ENCODE peak calls at places on chromosomes 2 and 18, in seven cellular contexts. I is IMR-90, V is H9, K is neuronal stem cell, N is H1, O is mesendoderm, F is trophoblast cell. P is an unnamed sample.
A peak's percentile ranks its signal among the peaks of the same experiment; 100 is the strongest.

GRCh38 chr2:23286765-23287155 is 98.2 kb upstream of the KLHL29 start:
- DNase-seq in F (peak; percentile 65), K (no peak), I (peak; percentile 66), N (no peak), V (no peak), O (peak; percentile 51), P (peak; percentile 65)

GRCh38 chr2:160220001-160220400 is 19.9 kb upstream of the ITGB6 start:
- DNase-seq in I (no peak), F (no peak), O (no peak), N (no peak), K (no peak), V (no peak), P (no peak)

GRCh38 chr2:46748121-46748520 is 167.5 kb downstream of the MCFD2 start:
- DNase-seq in N (no peak), O (no peak), V (no peak), K (no peak), I (peak; percentile 47), F (no peak), P (peak; percentile 33)

GRCh38 chr2:207632575-207633492 is 7.6 kb upstream of the METTL21A start:
- DNase-seq in N (no peak), F (peak; percentile 98), O (peak; percentile 49), I (peak; percentile 58), K (no peak), V (no peak), P (peak; percentile 70)

GRCh38 chr2:200406379-200406778 is 99.9 kb downstream of the SPATS2L start:
- DNase-seq in O (no peak), I (peak; percentile 24), F (no peak), K (no peak), V (no peak), N (no peak), P (peak; percentile 56)

GRCh38 chr2:171531291-171531690 is 9.0 kb downstream of the CYBRD1 start:
- DNase-seq in O (no peak), K (no peak), F (no peak), I (peak; percentile 87), V (no peak), N (no peak), P (peak; percentile 70)

GRCh38 chr2:162153608-162154224 is 1.7 kb upstream of the GCG start:
- DNase-seq in V (peak; percentile 63), I (peak; percentile 49), N (peak; percentile 72), O (peak; percentile 69), K (peak; percentile 61), F (peak; percentile 84), P (peak; percentile 69)

GRCh38 chr2:236171213-236172201 is 3.3 kb upstream of the GBX2 start:
- DNase-seq in V (peak; percentile 56), I (no peak), N (peak; percentile 61), O (peak; percentile 73), K (peak; percentile 45), F (no peak), P (peak; percentile 16)

GRCh38 chr2:225894240-225894980 is 494.9 kb downstream of the NYAP2 start:
- DNase-seq in F (peak; percentile 12), K (no peak), O (peak; percentile 59), V (no peak), I (peak; percentile 78), N (no peak), P (peak; percentile 81)

GRCh38 chr2:241612156-241613017 is 24.6 kb downstream of the THAP4 start:
- DNase-seq in V (no peak), N (no peak), K (no peak), I (peak; percentile 20), O (no peak), F (no peak), P (peak; percentile 39)

GRCh38 chr2:47076586-47077441 is 78.3 kb downstream of the STPG4 start:
- DNase-seq in F (peak; percentile 99), V (no peak), O (peak; percentile 93), I (peak; percentile 97), N (no peak), K (no peak), P (peak; percentile 96)

GRCh38 chr2:232896111-232896510 is 26.0 kb downstream of the SNORC start:
- DNase-seq in V (no peak), I (no peak), K (no peak), F (no peak), N (no peak), O (no peak), P (no peak)

GRCh38 chr2:46893231-46893943 is 22.2 kb downstream of the MCFD2 start:
- DNase-seq in V (no peak), F (no peak), K (no peak), N (no peak), I (peak; percentile 63), O (no peak), P (peak; percentile 38)

GRCh38 chr2:223759569-223760430 is 77.6 kb downstream of the AP1S3 start:
- DNase-seq in V (no peak), K (no peak), N (no peak), I (peak; percentile 54), O (peak; percentile 22), F (peak; percentile 95), P (peak; percentile 20)

GRCh38 chr18:79493211-79493800 is 97.6 kb downstream of the NFATC1 start:
- DNase-seq in N (no peak), K (no peak), I (no peak), V (no peak), O (no peak), F (no peak), P (no peak)

GRCh38 chr18:7616661-7617060 is 49.5 kb downstream of the PTPRM start:
- DNase-seq in V (no peak), O (no peak), F (no peak), I (no peak), N (no peak), K (no peak), P (no peak)

GRCh38 chr18:33745396-33745795 is 167.4 kb downstream of the ASXL3 start:
- DNase-seq in K (no peak), O (no peak), V (no peak), F (no peak), N (no peak), I (no peak), P (no peak)

GRCh38 chr2:2506536-2506935 is 175.5 kb upstream of the MYT1L start:
- DNase-seq in F (no peak), N (no peak), V (no peak), I (no peak), K (no peak), O (no peak), P (no peak)

GRCh38 chr2:113172721-113173562 is 829 bp upstream of the PSD4 start:
- DNase-seq in O (no peak), K (no peak), F (no peak), N (no peak), I (no peak), V (no peak), P (no peak)

GRCh38 chr18:8933714-8934284 is 168.7 kb upstream of the NDUFV2 start:
- DNase-seq in I (peak; percentile 49), N (no peak), F (no peak), K (no peak), V (no peak), O (no peak), P (no peak)

GRCh38 chr2:218798767-218799504 is 17.0 kb downstream of the CYP27A1 start:
- DNase-seq in V (no peak), O (peak; percentile 98), K (no peak), N (no peak), I (peak; percentile 38), F (no peak), P (peak; percentile 8)

GRCh38 chr2:131112477-131113027 is 7.4 kb downstream of the PLEKHB2 start:
- DNase-seq in K (no peak), I (peak; percentile 26), F (no peak), V (no peak), O (no peak), N (no peak), P (peak; percentile 33)

GRCh38 chr2:225612636-225613035 is 213.1 kb downstream of the NYAP2 start:
- DNase-seq in F (no peak), K (no peak), I (no peak), V (no peak), N (no peak), O (no peak), P (no peak)

GRCh38 chr18:64254399-64255093 is 105.7 kb upstream of the LINC00305 start:
- DNase-seq in K (no peak), O (no peak), V (no peak), N (no peak), I (no peak), F (no peak), P (no peak)

GRCh38 chr18:58843662-58844035 is 21.0 kb upstream of the ZNF532 start:
- DNase-seq in N (no peak), F (no peak), I (no peak), K (no peak), V (no peak), O (no peak), P (no peak)

GRCh38 chr2:43458002-43458628 is 137.7 kb downstream of the THADA start:
- DNase-seq in K (no peak), V (no peak), I (peak; percentile 87), N (no peak), O (no peak), F (peak; percentile 48), P (peak; percentile 85)

GRCh38 chr18:36411745-36412168 is 114.2 kb downstream of the FHOD3 start:
- DNase-seq in K (peak; percentile 12), F (peak; percentile 60), O (peak; percentile 88), V (peak; percentile 78), N (peak; percentile 70), I (peak; percentile 19), P (peak; percentile 10)

GRCh38 chr2:203623616-203624015 is 82.8 kb upstream of the CD28 start:
- DNase-seq in F (peak; percentile 59), V (no peak), I (peak; percentile 27), O (no peak), K (no peak), N (no peak), P (peak; percentile 63)
- H3K9ac ChIP-seq in F (no peak overlapping the region), V (no peak overlapping the region), I (peak overlapping the region; percentile 26), O (no peak overlapping the region), K (no peak overlapping the region), N (no peak overlapping the region), P (peak overlapping the region; percentile 58)

DNA sequence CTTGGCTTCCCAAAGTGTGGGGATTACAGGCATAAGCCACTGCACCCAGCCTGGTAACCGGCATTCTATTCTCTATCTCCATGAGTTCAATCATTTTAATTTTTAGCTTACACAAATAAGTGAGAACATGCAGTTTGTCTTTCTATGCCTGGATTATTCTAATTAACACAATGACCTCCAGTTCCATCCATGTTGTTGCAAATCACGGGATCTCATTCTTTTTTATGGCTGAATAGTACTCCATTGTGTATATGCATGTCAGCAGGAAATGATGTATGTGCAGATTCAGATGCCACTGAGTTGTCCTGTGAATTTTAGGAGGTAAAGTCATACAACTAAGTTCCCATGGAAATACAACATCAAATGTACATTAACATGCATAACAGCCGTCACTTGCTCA is 24.7 kb upstream of the AMMECR1L start:
- DNase-seq in K (no peak), V (no peak), F (no peak), O (no peak), N (no peak), I (no peak), P (no peak)
- H3K18ac ChIP-seq in K (no peak overlapping the region), V (no peak overlapping the region), F (no peak overlapping the region), O (no peak overlapping the region), N (no peak overlapping the region), I (no peak overlapping the region), P (no peak overlapping the region)

GRCh38 chr2:216034065-216034464 is 20.7 kb upstream of the MREG start:
- DNase-seq in O (peak; percentile 78), N (peak; percentile 97), I (peak; percentile 77), F (peak; percentile 92), V (peak; percentile 79), K (peak; percentile 65), P (peak; percentile 66)
- H2AK5ac ChIP-seq in O (no peak overlapping the region), N (no peak overlapping the region), I (no peak overlapping the region), F (no peak overlapping the region), V (no peak overlapping the region), K (peak overlapping the region; percentile 3), P (peak overlapping the region; percentile 29)

DNA sequence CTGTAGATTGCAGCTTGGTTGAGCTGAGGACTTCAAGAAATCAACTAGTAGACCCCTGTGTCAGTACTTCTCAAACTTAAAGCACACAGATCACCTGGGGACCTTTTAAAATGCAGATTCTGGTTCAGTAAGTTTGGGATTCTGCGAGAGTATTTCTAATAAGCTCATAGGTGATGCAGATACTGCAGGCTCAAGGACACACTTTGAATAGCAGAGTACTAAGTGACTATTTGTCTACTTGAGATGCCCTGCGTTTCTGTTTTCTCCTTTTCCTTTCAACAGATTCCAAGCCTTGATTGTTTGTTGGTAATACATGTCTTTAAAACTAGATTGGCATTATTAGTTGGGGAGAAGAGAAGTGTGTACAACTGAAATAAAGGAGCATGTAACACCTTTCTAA is 6.7 kb downstream of the MIB1 start:
- DNase-seq in V (no peak), N (no peak), F (no peak), O (no peak), I (no peak), K (no peak), P (no peak)
- H3K9ac ChIP-seq in V (no peak overlapping the region), N (no peak overlapping the region), F (no peak overlapping the region), O (no peak overlapping the region), I (no peak overlapping the region), K (no peak overlapping the region), P (no peak overlapping the region)